ENCODE peak calls at places on chromosomes 2 and 18, in six cellular contexts. One of them, this sample, is unnamed.

GRCh38 chr18:23689616-23690504 is 607 bp downstream of the LAMA3 start:
- DNase-seq in stimulated activated CD4-positive, alpha-beta T cell treated with anti-CD3 and anti-CD28 coated beads, Interleukin-4, amount 100 ng/mL, for 24 hours: peak
- DNase-seq in left kidney: peak
- DNase-seq in endothelial cell: peak
- DNase-seq in A172: no peak
- DNase-seq in activated T-cell treated with anti-CD3 and anti-CD28 coated beads, Interleukin-2, amount 50 U/mL, for 72 hours: peak
- DNase-seq in this sample: peak

GRCh38 chr2:94759211-94759610 is 112.0 kb upstream of the TEKT4 start:
- DNase-seq in left kidney: peak
- DNase-seq in activated T-cell treated with anti-CD3 and anti-CD28 coated beads, Interleukin-2, amount 50 U/mL, for 72 hours: peak
- DNase-seq in endothelial cell: peak
- DNase-seq in A172: peak
- DNase-seq in stimulated activated CD4-positive, alpha-beta T cell treated with anti-CD3 and anti-CD28 coated beads, Interleukin-4, amount 100 ng/mL, for 24 hours: no peak
- DNase-seq in this sample: peak

GRCh38 chr2:3238951-3239841 is 138.4 kb downstream of the EIPR1 start:
- DNase-seq in stimulated activated CD4-positive, alpha-beta T cell treated with anti-CD3 and anti-CD28 coated beads, Interleukin-4, amount 100 ng/mL, for 24 hours: peak
- DNase-seq in left kidney: no peak
- DNase-seq in activated T-cell treated with anti-CD3 and anti-CD28 coated beads, Interleukin-2, amount 50 U/mL, for 72 hours: peak
- DNase-seq in A172: no peak
- DNase-seq in endothelial cell: no peak
- DNase-seq in this sample: no peak

GRCh38 chr2:45919711-45920111 is 268.2 kb downstream of the PRKCE start:
- DNase-seq in endothelial cell: no peak
- DNase-seq in activated T-cell treated with anti-CD3 and anti-CD28 coated beads, Interleukin-2, amount 50 U/mL, for 72 hours: no peak
- DNase-seq in stimulated activated CD4-positive, alpha-beta T cell treated with anti-CD3 and anti-CD28 coated beads, Interleukin-4, amount 100 ng/mL, for 24 hours: no peak
- DNase-seq in left kidney: no peak
- DNase-seq in A172: no peak
- DNase-seq in this sample: no peak

GRCh38 chr2:144426981-144427479 is 92.9 kb downstream of the ZEB2 start:
- DNase-seq in stimulated activated CD4-positive, alpha-beta T cell treated with anti-CD3 and anti-CD28 coated beads, Interleukin-4, amount 100 ng/mL, for 24 hours: no peak
- DNase-seq in A172: peak
- DNase-seq in activated T-cell treated with anti-CD3 and anti-CD28 coated beads, Interleukin-2, amount 50 U/mL, for 72 hours: no peak
- DNase-seq in endothelial cell: no peak
- DNase-seq in left kidney: peak
- DNase-seq in this sample: no peak

GRCh38 chr18:36186461-36187137 is 698 bp upstream of the MOCOS start:
- DNase-seq in A172: peak
- DNase-seq in activated T-cell treated with anti-CD3 and anti-CD28 coated beads, Interleukin-2, amount 50 U/mL, for 72 hours: peak
- DNase-seq in left kidney: peak
- DNase-seq in endothelial cell: peak
- DNase-seq in stimulated activated CD4-positive, alpha-beta T cell treated with anti-CD3 and anti-CD28 coated beads, Interleukin-4, amount 100 ng/mL, for 24 hours: no peak
- DNase-seq in this sample: peak

GRCh38 chr2:240143276-240143675 is 2.8 kb upstream of the OTOS start:
- DNase-seq in A172: no peak
- DNase-seq in left kidney: no peak
- DNase-seq in stimulated activated CD4-positive, alpha-beta T cell treated with anti-CD3 and anti-CD28 coated beads, Interleukin-4, amount 100 ng/mL, for 24 hours: no peak
- DNase-seq in activated T-cell treated with anti-CD3 and anti-CD28 coated beads, Interleukin-2, amount 50 U/mL, for 72 hours: no peak
- DNase-seq in endothelial cell: no peak
- DNase-seq in this sample: no peak

GRCh38 chr2:29803541-29803940 is 117.8 kb downstream of the ALK start:
- DNase-seq in A172: no peak
- DNase-seq in endothelial cell: no peak
- DNase-seq in activated T-cell treated with anti-CD3 and anti-CD28 coated beads, Interleukin-2, amount 50 U/mL, for 72 hours: no peak
- DNase-seq in stimulated activated CD4-positive, alpha-beta T cell treated with anti-CD3 and anti-CD28 coated beads, Interleukin-4, amount 100 ng/mL, for 24 hours: no peak
- DNase-seq in left kidney: peak
- DNase-seq in this sample: no peak

GRCh38 chr2:79771530-79771929 is 258.7 kb downstream of the CTNNA2 start:
- DNase-seq in stimulated activated CD4-positive, alpha-beta T cell treated with anti-CD3 and anti-CD28 coated beads, Interleukin-4, amount 100 ng/mL, for 24 hours: no peak
- DNase-seq in A172: no peak
- DNase-seq in left kidney: no peak
- DNase-seq in activated T-cell treated with anti-CD3 and anti-CD28 coated beads, Interleukin-2, amount 50 U/mL, for 72 hours: no peak
- DNase-seq in endothelial cell: no peak
- DNase-seq in this sample: no peak

GRCh38 chr2:187917535-187917934 is 363.3 kb upstream of the TFPI start:
- DNase-seq in activated T-cell treated with anti-CD3 and anti-CD28 coated beads, Interleukin-2, amount 50 U/mL, for 72 hours: no peak
- DNase-seq in left kidney: no peak
- DNase-seq in endothelial cell: no peak
- DNase-seq in stimulated activated CD4-positive, alpha-beta T cell treated with anti-CD3 and anti-CD28 coated beads, Interleukin-4, amount 100 ng/mL, for 24 hours: no peak
- DNase-seq in A172: no peak
- DNase-seq in this sample: no peak

GRCh38 chr2:110674620-110675555 is 3.0 kb downstream of the BUB1 start:
- DNase-seq in A172: peak
- DNase-seq in activated T-cell treated with anti-CD3 and anti-CD28 coated beads, Interleukin-2, amount 50 U/mL, for 72 hours: peak
- DNase-seq in stimulated activated CD4-positive, alpha-beta T cell treated with anti-CD3 and anti-CD28 coated beads, Interleukin-4, amount 100 ng/mL, for 24 hours: no peak
- DNase-seq in left kidney: peak
- DNase-seq in endothelial cell: no peak
- DNase-seq in this sample: peak

GRCh38 chr2:215275819-215276218 is 36.0 kb upstream of the ATIC start:
- DNase-seq in activated T-cell treated with anti-CD3 and anti-CD28 coated beads, Interleukin-2, amount 50 U/mL, for 72 hours: no peak
- DNase-seq in A172: no peak
- DNase-seq in left kidney: no peak
- DNase-seq in endothelial cell: no peak
- DNase-seq in stimulated activated CD4-positive, alpha-beta T cell treated with anti-CD3 and anti-CD28 coated beads, Interleukin-4, amount 100 ng/mL, for 24 hours: no peak
- DNase-seq in this sample: no peak

GRCh38 chr2:9228781-9229469 is 22.3 kb downstream of the ASAP2 start:
- DNase-seq in activated T-cell treated with anti-CD3 and anti-CD28 coated beads, Interleukin-2, amount 50 U/mL, for 72 hours: no peak
- DNase-seq in left kidney: no peak
- DNase-seq in stimulated activated CD4-positive, alpha-beta T cell treated with anti-CD3 and anti-CD28 coated beads, Interleukin-4, amount 100 ng/mL, for 24 hours: no peak
- DNase-seq in endothelial cell: no peak
- DNase-seq in A172: no peak
- DNase-seq in this sample: no peak

GRCh38 chr2:98114643-98115355 is 27.8 kb downstream of the VWA3B start:
- DNase-seq in activated T-cell treated with anti-CD3 and anti-CD28 coated beads, Interleukin-2, amount 50 U/mL, for 72 hours: no peak
- DNase-seq in A172: no peak
- DNase-seq in stimulated activated CD4-positive, alpha-beta T cell treated with anti-CD3 and anti-CD28 coated beads, Interleukin-4, amount 100 ng/mL, for 24 hours: no peak
- DNase-seq in endothelial cell: no peak
- DNase-seq in left kidney: no peak
- DNase-seq in this sample: no peak

GRCh38 chr2:133755515-133756311 is 187.4 kb upstream of the NCKAP5 start:
- DNase-seq in stimulated activated CD4-positive, alpha-beta T cell treated with anti-CD3 and anti-CD28 coated beads, Interleukin-4, amount 100 ng/mL, for 24 hours: no peak
- DNase-seq in endothelial cell: no peak
- DNase-seq in A172: peak
- DNase-seq in activated T-cell treated with anti-CD3 and anti-CD28 coated beads, Interleukin-2, amount 50 U/mL, for 72 hours: no peak
- DNase-seq in left kidney: peak
- DNase-seq in this sample: no peak

GRCh38 chr2:177622516-177622915 is 229.9 kb downstream of the AGPS start:
- DNase-seq in endothelial cell: no peak
- DNase-seq in A172: no peak
- DNase-seq in activated T-cell treated with anti-CD3 and anti-CD28 coated beads, Interleukin-2, amount 50 U/mL, for 72 hours: no peak
- DNase-seq in left kidney: peak
- DNase-seq in stimulated activated CD4-positive, alpha-beta T cell treated with anti-CD3 and anti-CD28 coated beads, Interleukin-4, amount 100 ng/mL, for 24 hours: no peak
- DNase-seq in this sample: peak

GRCh38 chr2:75238670-75239330 is 39.5 kb upstream of the TACR1 start:
- DNase-seq in activated T-cell treated with anti-CD3 and anti-CD28 coated beads, Interleukin-2, amount 50 U/mL, for 72 hours: no peak
- DNase-seq in left kidney: no peak
- DNase-seq in stimulated activated CD4-positive, alpha-beta T cell treated with anti-CD3 and anti-CD28 coated beads, Interleukin-4, amount 100 ng/mL, for 24 hours: no peak
- DNase-seq in A172: peak
- DNase-seq in endothelial cell: no peak
- DNase-seq in this sample: no peak

GRCh38 chr2:205868773-205869333 is 186.6 kb downstream of the NRP2 start:
- DNase-seq in stimulated activated CD4-positive, alpha-beta T cell treated with anti-CD3 and anti-CD28 coated beads, Interleukin-4, amount 100 ng/mL, for 24 hours: peak
- DNase-seq in activated T-cell treated with anti-CD3 and anti-CD28 coated beads, Interleukin-2, amount 50 U/mL, for 72 hours: peak
- DNase-seq in left kidney: peak
- DNase-seq in A172: peak
- DNase-seq in endothelial cell: no peak
- DNase-seq in this sample: peak

GRCh38 chr2:102155703-102156515 is 13.4 kb downstream of the IL1R1 start:
- DNase-seq in stimulated activated CD4-positive, alpha-beta T cell treated with anti-CD3 and anti-CD28 coated beads, Interleukin-4, amount 100 ng/mL, for 24 hours: no peak
- DNase-seq in left kidney: no peak
- DNase-seq in activated T-cell treated with anti-CD3 and anti-CD28 coated beads, Interleukin-2, amount 50 U/mL, for 72 hours: no peak
- DNase-seq in A172: no peak
- DNase-seq in endothelial cell: no peak
- DNase-seq in this sample: no peak

GRCh38 chr2:202434472-202434871 is 58.3 kb downstream of the BMPR2 start:
- DNase-seq in activated T-cell treated with anti-CD3 and anti-CD28 coated beads, Interleukin-2, amount 50 U/mL, for 72 hours: no peak
- DNase-seq in stimulated activated CD4-positive, alpha-beta T cell treated with anti-CD3 and anti-CD28 coated beads, Interleukin-4, amount 100 ng/mL, for 24 hours: no peak
- DNase-seq in A172: no peak
- DNase-seq in endothelial cell: no peak
- DNase-seq in left kidney: no peak
- DNase-seq in this sample: no peak

GRCh38 chr2:15634846-15635490 is 43.3 kb downstream of the DDX1 start:
- DNase-seq in endothelial cell: no peak
- DNase-seq in stimulated activated CD4-positive, alpha-beta T cell treated with anti-CD3 and anti-CD28 coated beads, Interleukin-4, amount 100 ng/mL, for 24 hours: no peak
- DNase-seq in A172: peak
- DNase-seq in activated T-cell treated with anti-CD3 and anti-CD28 coated beads, Interleukin-2, amount 50 U/mL, for 72 hours: no peak
- DNase-seq in left kidney: no peak
- DNase-seq in this sample: no peak

GRCh38 chr2:239445771-239446524 is 45.1 kb upstream of the HDAC4 start:
- DNase-seq in stimulated activated CD4-positive, alpha-beta T cell treated with anti-CD3 and anti-CD28 coated beads, Interleukin-4, amount 100 ng/mL, for 24 hours: no peak
- DNase-seq in activated T-cell treated with anti-CD3 and anti-CD28 coated beads, Interleukin-2, amount 50 U/mL, for 72 hours: no peak
- DNase-seq in A172: no peak
- DNase-seq in endothelial cell: no peak
- DNase-seq in left kidney: no peak
- DNase-seq in this sample: no peak

GRCh38 chr18:76771132-76771824 is 51.1 kb upstream of the ZNF236 start:
- DNase-seq in stimulated activated CD4-positive, alpha-beta T cell treated with anti-CD3 and anti-CD28 coated beads, Interleukin-4, amount 100 ng/mL, for 24 hours: no peak
- DNase-seq in activated T-cell treated with anti-CD3 and anti-CD28 coated beads, Interleukin-2, amount 50 U/mL, for 72 hours: no peak
- DNase-seq in A172: no peak
- DNase-seq in left kidney: peak
- DNase-seq in endothelial cell: no peak
- DNase-seq in this sample: no peak

This sample was measured in ACHN.